ENCODE peak calls at places on chromosome 2, in ten cellular contexts. One of them, this sample, is unnamed.
A peak's percentile ranks its signal among the peaks of the same experiment; 100 is the strongest.

GRCh38 chr2:42200534-42201227 is 31.5 kb downstream of the EML4 start:
- DNase-seq in neural crest cell: no peak
- DNase-seq in T-helper 2 cell: no peak
- DNase-seq in stimulated activated CD8-positive, alpha-beta memory T cell treated with anti-CD3 and anti-CD28 coated beads, Interleukin-12 subunit alpha, Interleukin-12 subunit beta, amount 100 ng/mL, for 1 hour: no peak
- DNase-seq in HCEC 1CT: peak; percentile 77
- DNase-seq in cardiac muscle cell: peak; percentile 84
- DNase-seq in iPS-NIHi11: no peak
- DNase-seq in M059J: no peak
- DNase-seq in astrocyte of the spinal cord: peak; percentile 67
- DNase-seq in anterior cingulate cortex: no peak
- DNase-seq in this sample: no peak

GRCh38 chr2:172358784-172359556 is 68.4 kb upstream of the ITGA6 start:
- DNase-seq in neural crest cell: no peak
- DNase-seq in T-helper 2 cell: no peak
- DNase-seq in stimulated activated CD8-positive, alpha-beta memory T cell treated with anti-CD3 and anti-CD28 coated beads, Interleukin-12 subunit alpha, Interleukin-12 subunit beta, amount 100 ng/mL, for 1 hour: no peak
- DNase-seq in HCEC 1CT: no peak
- DNase-seq in cardiac muscle cell: peak; percentile 19
- DNase-seq in iPS-NIHi11: no peak
- DNase-seq in M059J: no peak
- DNase-seq in astrocyte of the spinal cord: peak; percentile 16
- DNase-seq in anterior cingulate cortex: peak; percentile 28
- DNase-seq in this sample: no peak

GRCh38 chr2:240172071-240172895 is 31.8 kb upstream of the OTOS start:
- DNase-seq in neural crest cell: no peak
- DNase-seq in T-helper 2 cell: no peak
- DNase-seq in stimulated activated CD8-positive, alpha-beta memory T cell treated with anti-CD3 and anti-CD28 coated beads, Interleukin-12 subunit alpha, Interleukin-12 subunit beta, amount 100 ng/mL, for 1 hour: no peak
- DNase-seq in HCEC 1CT: no peak
- DNase-seq in cardiac muscle cell: no peak
- DNase-seq in iPS-NIHi11: no peak
- DNase-seq in M059J: no peak
- DNase-seq in astrocyte of the spinal cord: no peak
- DNase-seq in anterior cingulate cortex: no peak
- DNase-seq in this sample: no peak

GRCh38 chr2:198441876-198442275 is 637.5 kb downstream of the PLCL1 start:
- DNase-seq in neural crest cell: no peak
- DNase-seq in T-helper 2 cell: no peak
- DNase-seq in stimulated activated CD8-positive, alpha-beta memory T cell treated with anti-CD3 and anti-CD28 coated beads, Interleukin-12 subunit alpha, Interleukin-12 subunit beta, amount 100 ng/mL, for 1 hour: no peak
- DNase-seq in HCEC 1CT: peak; percentile 24
- DNase-seq in cardiac muscle cell: no peak
- DNase-seq in iPS-NIHi11: no peak
- DNase-seq in M059J: no peak
- DNase-seq in astrocyte of the spinal cord: peak; percentile 8
- DNase-seq in anterior cingulate cortex: no peak
- DNase-seq in this sample: no peak

GRCh38 chr2:43240762-43241150 is 14.3 kb upstream of the ZFP36L2 start:
- DNase-seq in neural crest cell: no peak
- DNase-seq in T-helper 2 cell: no peak
- DNase-seq in stimulated activated CD8-positive, alpha-beta memory T cell treated with anti-CD3 and anti-CD28 coated beads, Interleukin-12 subunit alpha, Interleukin-12 subunit beta, amount 100 ng/mL, for 1 hour: no peak
- DNase-seq in HCEC 1CT: no peak
- DNase-seq in cardiac muscle cell: no peak
- DNase-seq in iPS-NIHi11: no peak
- DNase-seq in M059J: no peak
- DNase-seq in astrocyte of the spinal cord: no peak
- DNase-seq in anterior cingulate cortex: no peak
- DNase-seq in this sample: no peak

GRCh38 chr2:20219763-20220380 is 5.1 kb downstream of the SDC1 start:
- DNase-seq in neural crest cell: no peak
- DNase-seq in T-helper 2 cell: no peak
- DNase-seq in stimulated activated CD8-positive, alpha-beta memory T cell treated with anti-CD3 and anti-CD28 coated beads, Interleukin-12 subunit alpha, Interleukin-12 subunit beta, amount 100 ng/mL, for 1 hour: no peak
- DNase-seq in HCEC 1CT: no peak
- DNase-seq in cardiac muscle cell: no peak
- DNase-seq in iPS-NIHi11: no peak
- DNase-seq in M059J: no peak
- DNase-seq in astrocyte of the spinal cord: no peak
- DNase-seq in anterior cingulate cortex: no peak
- DNase-seq in this sample: no peak

GRCh38 chr2:119744335-119744939 is 15.3 kb upstream of the PTPN4 start:
- DNase-seq in neural crest cell: no peak
- DNase-seq in T-helper 2 cell: no peak
- DNase-seq in stimulated activated CD8-positive, alpha-beta memory T cell treated with anti-CD3 and anti-CD28 coated beads, Interleukin-12 subunit alpha, Interleukin-12 subunit beta, amount 100 ng/mL, for 1 hour: no peak
- DNase-seq in HCEC 1CT: no peak
- DNase-seq in cardiac muscle cell: no peak
- DNase-seq in iPS-NIHi11: no peak
- DNase-seq in M059J: peak; percentile 85
- DNase-seq in astrocyte of the spinal cord: peak; percentile 53
- DNase-seq in anterior cingulate cortex: no peak
- DNase-seq in this sample: peak; percentile 53

GRCh38 chr2:226467221-226467620 is 332.4 kb downstream of the IRS1 start:
- DNase-seq in neural crest cell: no peak
- DNase-seq in T-helper 2 cell: no peak
- DNase-seq in stimulated activated CD8-positive, alpha-beta memory T cell treated with anti-CD3 and anti-CD28 coated beads, Interleukin-12 subunit alpha, Interleukin-12 subunit beta, amount 100 ng/mL, for 1 hour: no peak
- DNase-seq in HCEC 1CT: no peak
- DNase-seq in cardiac muscle cell: no peak
- DNase-seq in iPS-NIHi11: no peak
- DNase-seq in M059J: no peak
- DNase-seq in astrocyte of the spinal cord: no peak
- DNase-seq in anterior cingulate cortex: no peak
- DNase-seq in this sample: no peak

GRCh38 chr2:60515751-60516226 is 37.7 kb downstream of the BCL11A start:
- DNase-seq in neural crest cell: no peak
- DNase-seq in T-helper 2 cell: no peak
- DNase-seq in stimulated activated CD8-positive, alpha-beta memory T cell treated with anti-CD3 and anti-CD28 coated beads, Interleukin-12 subunit alpha, Interleukin-12 subunit beta, amount 100 ng/mL, for 1 hour: no peak
- DNase-seq in HCEC 1CT: no peak
- DNase-seq in cardiac muscle cell: peak; percentile 75
- DNase-seq in iPS-NIHi11: no peak
- DNase-seq in M059J: peak; percentile 31
- DNase-seq in astrocyte of the spinal cord: peak; percentile 92
- DNase-seq in anterior cingulate cortex: no peak
- DNase-seq in this sample: peak; percentile 63

GRCh38 chr2:200422071-200422470 is 87.8 kb downstream of the KCTD18 start:
- DNase-seq in neural crest cell: no peak
- DNase-seq in T-helper 2 cell: no peak
- DNase-seq in stimulated activated CD8-positive, alpha-beta memory T cell treated with anti-CD3 and anti-CD28 coated beads, Interleukin-12 subunit alpha, Interleukin-12 subunit beta, amount 100 ng/mL, for 1 hour: no peak
- DNase-seq in HCEC 1CT: no peak
- DNase-seq in cardiac muscle cell: no peak
- DNase-seq in iPS-NIHi11: no peak
- DNase-seq in M059J: peak; percentile 45
- DNase-seq in astrocyte of the spinal cord: no peak
- DNase-seq in anterior cingulate cortex: no peak
- DNase-seq in this sample: no peak

GRCh38 chr2:223528036-223528435 is 74.1 kb downstream of the SCG2 start:
- DNase-seq in neural crest cell: no peak
- DNase-seq in T-helper 2 cell: no peak
- DNase-seq in stimulated activated CD8-positive, alpha-beta memory T cell treated with anti-CD3 and anti-CD28 coated beads, Interleukin-12 subunit alpha, Interleukin-12 subunit beta, amount 100 ng/mL, for 1 hour: no peak
- DNase-seq in HCEC 1CT: peak; percentile 87
- DNase-seq in cardiac muscle cell: peak; percentile 69
- DNase-seq in iPS-NIHi11: no peak
- DNase-seq in M059J: peak; percentile 65
- DNase-seq in astrocyte of the spinal cord: peak; percentile 63
- DNase-seq in anterior cingulate cortex: peak; percentile 12
- DNase-seq in this sample: no peak

GRCh38 chr2:1745171-1746023 is 1.1 kb upstream of the PXDN start:
- DNase-seq in neural crest cell: no peak
- DNase-seq in T-helper 2 cell: no peak
- DNase-seq in stimulated activated CD8-positive, alpha-beta memory T cell treated with anti-CD3 and anti-CD28 coated beads, Interleukin-12 subunit alpha, Interleukin-12 subunit beta, amount 100 ng/mL, for 1 hour: no peak
- DNase-seq in HCEC 1CT: no peak
- DNase-seq in cardiac muscle cell: no peak
- DNase-seq in iPS-NIHi11: no peak
- DNase-seq in M059J: no peak
- DNase-seq in astrocyte of the spinal cord: no peak
- DNase-seq in anterior cingulate cortex: no peak
- DNase-seq in this sample: no peak

GRCh38 chr2:26693287-26693849 is 846 bp downstream of the KCNK3 start:
- DNase-seq in neural crest cell: no peak
- DNase-seq in T-helper 2 cell: no peak
- DNase-seq in stimulated activated CD8-positive, alpha-beta memory T cell treated with anti-CD3 and anti-CD28 coated beads, Interleukin-12 subunit alpha, Interleukin-12 subunit beta, amount 100 ng/mL, for 1 hour: no peak
- DNase-seq in HCEC 1CT: no peak
- DNase-seq in cardiac muscle cell: no peak
- DNase-seq in iPS-NIHi11: peak; percentile 58
- DNase-seq in M059J: no peak
- DNase-seq in astrocyte of the spinal cord: no peak
- DNase-seq in anterior cingulate cortex: no peak
- DNase-seq in this sample: no peak

GRCh38 chr2:100976634-100977391 is 25.3 kb upstream of the RPL31 start:
- DNase-seq in neural crest cell: no peak
- DNase-seq in T-helper 2 cell: no peak
- DNase-seq in stimulated activated CD8-positive, alpha-beta memory T cell treated with anti-CD3 and anti-CD28 coated beads, Interleukin-12 subunit alpha, Interleukin-12 subunit beta, amount 100 ng/mL, for 1 hour: no peak
- DNase-seq in HCEC 1CT: no peak
- DNase-seq in cardiac muscle cell: no peak
- DNase-seq in iPS-NIHi11: no peak
- DNase-seq in M059J: no peak
- DNase-seq in astrocyte of the spinal cord: peak; percentile 64
- DNase-seq in anterior cingulate cortex: no peak
- DNase-seq in this sample: peak; percentile 5

GRCh38 chr2:582792-583528 is 94.2 kb downstream of the TMEM18 start:
- DNase-seq in neural crest cell: no peak
- DNase-seq in T-helper 2 cell: no peak
- DNase-seq in stimulated activated CD8-positive, alpha-beta memory T cell treated with anti-CD3 and anti-CD28 coated beads, Interleukin-12 subunit alpha, Interleukin-12 subunit beta, amount 100 ng/mL, for 1 hour: no peak
- DNase-seq in HCEC 1CT: no peak
- DNase-seq in cardiac muscle cell: no peak
- DNase-seq in iPS-NIHi11: no peak
- DNase-seq in M059J: no peak
- DNase-seq in astrocyte of the spinal cord: no peak
- DNase-seq in anterior cingulate cortex: no peak
- DNase-seq in this sample: no peak

This sample was measured in lower lobe of right lung.